ENCODE peak calls at places on chromosomes 2 and 18, in four cellular contexts. One of them, this sample, is unnamed.

GRCh38 chr2:8581048-8581561 is 100.8 kb upstream of the ID2 start:
- DNase-seq in SK-N-SH: no peak
- DNase-seq in sigmoid colon: no peak
- DNase-seq in stomach: peak
- DNase-seq in this sample: no peak

GRCh38 chr2:86825728-86826386 is 35.1 kb upstream of the CD8A start:
- DNase-seq in stomach: no peak
- DNase-seq in SK-N-SH: no peak
- DNase-seq in sigmoid colon: no peak
- DNase-seq in this sample: no peak

GRCh38 chr2:14137643-14138042 is 494.9 kb upstream of the LRATD1 start:
- DNase-seq in stomach: no peak
- DNase-seq in sigmoid colon: no peak
- DNase-seq in SK-N-SH: no peak
- DNase-seq in this sample: no peak

GRCh38 chr2:235050992-235051351 is 99.2 kb downstream of the SH3BP4 start:
- DNase-seq in sigmoid colon: peak
- DNase-seq in SK-N-SH: peak
- DNase-seq in stomach: peak
- DNase-seq in this sample: peak

GRCh38 chr2:234060236-234060635 is 9.7 kb downstream of the SPP2 start:
- DNase-seq in sigmoid colon: no peak
- DNase-seq in SK-N-SH: no peak
- DNase-seq in stomach: no peak
- DNase-seq in this sample: no peak

GRCh38 chr18:8783994-8784530 is 78.7 kb downstream of the MTCL1 start:
- DNase-seq in stomach: no peak
- DNase-seq in sigmoid colon: no peak
- DNase-seq in SK-N-SH: no peak
- DNase-seq in this sample: no peak

GRCh38 chr2:153871231-153872221 is at the start of gene GALNT13:
- DNase-seq in sigmoid colon: peak
- DNase-seq in SK-N-SH: peak
- DNase-seq in stomach: no peak
- DNase-seq in this sample: peak

GRCh38 chr2:12816379-12817306 is 99.9 kb downstream of the TRIB2 start:
- DNase-seq in SK-N-SH: no peak
- DNase-seq in sigmoid colon: no peak
- DNase-seq in stomach: no peak
- DNase-seq in this sample: no peak

GRCh38 chr2:69567157-69567908 is 76.2 kb downstream of the AAK1 start:
- DNase-seq in stomach: no peak
- DNase-seq in SK-N-SH: no peak
- DNase-seq in sigmoid colon: no peak
- DNase-seq in this sample: no peak

GRCh38 chr18:44839239-44839666 is 158.6 kb downstream of the SETBP1 start:
- DNase-seq in stomach: peak
- DNase-seq in sigmoid colon: peak
- DNase-seq in SK-N-SH: no peak
- DNase-seq in this sample: peak

GRCh38 chr2:240730506-240731326 is 39.0 kb downstream of the AQP12A start:
- DNase-seq in SK-N-SH: no peak
- DNase-seq in sigmoid colon: no peak
- DNase-seq in stomach: no peak
- DNase-seq in this sample: no peak

GRCh38 chr2:54204476-54204875 is 51.6 kb downstream of the TSPYL6 start:
- DNase-seq in sigmoid colon: no peak
- DNase-seq in stomach: no peak
- DNase-seq in SK-N-SH: no peak
- DNase-seq in this sample: no peak

GRCh38 chr2:202140522-202141292 is 67.7 kb downstream of the KIAA2012 start:
- DNase-seq in SK-N-SH: peak
- DNase-seq in sigmoid colon: no peak
- DNase-seq in stomach: no peak
- DNase-seq in this sample: no peak

GRCh38 chr2:96945011-96945410 is 41.4 kb downstream of the FAM178B start:
- DNase-seq in SK-N-SH: no peak
- DNase-seq in stomach: no peak
- DNase-seq in sigmoid colon: no peak
- DNase-seq in this sample: no peak

GRCh38 chr18:55246278-55246677 is 287.0 kb upstream of the CCDC68 start:
- DNase-seq in stomach: no peak
- DNase-seq in SK-N-SH: no peak
- DNase-seq in sigmoid colon: no peak
- DNase-seq in this sample: no peak

GRCh38 chr2:112809112-112809511 is 24.8 kb upstream of the IL1A start:
- DNase-seq in stomach: no peak
- DNase-seq in sigmoid colon: no peak
- DNase-seq in SK-N-SH: no peak
- DNase-seq in this sample: no peak

GRCh38 chr18:75290737-75291358 is 80.3 kb downstream of the TSHZ1 start:
- DNase-seq in stomach: no peak
- DNase-seq in SK-N-SH: no peak
- DNase-seq in sigmoid colon: no peak
- DNase-seq in this sample: no peak

GRCh38 chr2:43269706-43270105 is 43.3 kb upstream of the ZFP36L2 start:
- DNase-seq in SK-N-SH: no peak
- DNase-seq in stomach: peak
- DNase-seq in sigmoid colon: peak
- DNase-seq in this sample: peak

GRCh38 chr2:215904101-215904500 is 109.2 kb downstream of the MREG start:
- DNase-seq in sigmoid colon: no peak
- DNase-seq in stomach: no peak
- DNase-seq in SK-N-SH: no peak
- DNase-seq in this sample: no peak

GRCh38 chr2:190099890-190100289 is 37.4 kb upstream of the MSTN start:
- DNase-seq in SK-N-SH: no peak
- DNase-seq in sigmoid colon: no peak
- DNase-seq in stomach: no peak
- DNase-seq in this sample: no peak

GRCh38 chr2:109256111-109256510 is 127.1 kb downstream of the SH3RF3 start:
- DNase-seq in stomach: no peak
- DNase-seq in sigmoid colon: no peak
- DNase-seq in SK-N-SH: no peak
- DNase-seq in this sample: no peak

GRCh38 chr2:215419769-215420470 is 15.9 kb downstream of the FN1 start:
- DNase-seq in SK-N-SH: no peak
- DNase-seq in sigmoid colon: no peak
- DNase-seq in stomach: no peak
- DNase-seq in this sample: no peak

GRCh38 chr18:23355206-23355605 is 97.9 kb upstream of the RIOK3 start:
- DNase-seq in SK-N-SH: no peak
- DNase-seq in sigmoid colon: no peak
- DNase-seq in stomach: no peak
- DNase-seq in this sample: peak

GRCh38 chr2:74560591-74560990 is 6.1 kb downstream of the DOK1 start:
- DNase-seq in stomach: no peak
- DNase-seq in SK-N-SH: no peak
- DNase-seq in sigmoid colon: no peak
- DNase-seq in this sample: no peak

GRCh38 chr2:127389778-127390435 is 2.1 kb upstream of the MAP3K2 start:
- DNase-seq in sigmoid colon: no peak
- DNase-seq in SK-N-SH: no peak
- DNase-seq in stomach: no peak
- DNase-seq in this sample: no peak

GRCh38 chr2:51013060-51013746 is 18.7 kb downstream of the NRXN1 start:
- DNase-seq in stomach: peak
- DNase-seq in SK-N-SH: no peak
- DNase-seq in sigmoid colon: no peak
- DNase-seq in this sample: no peak

GRCh38 chr2:79860233-79861058 is 347.6 kb downstream of the CTNNA2 start:
- DNase-seq in SK-N-SH: peak
- DNase-seq in stomach: no peak
- DNase-seq in sigmoid colon: no peak
- DNase-seq in this sample: no peak

GRCh38 chr2:216858312-216858711 is 1.6 kb downstream of the TNP1 start:
- DNase-seq in sigmoid colon: no peak
- DNase-seq in SK-N-SH: no peak
- DNase-seq in stomach: no peak
- DNase-seq in this sample: no peak

GRCh38 chr2:207655000-207655399 is 29.8 kb upstream of the METTL21A start:
- DNase-seq in sigmoid colon: no peak
- DNase-seq in stomach: no peak
- DNase-seq in SK-N-SH: no peak
- DNase-seq in this sample: no peak

GRCh38 chr2:32210767-32211408 is 45.2 kb downstream of the SLC30A6 start:
- DNase-seq in stomach: no peak
- DNase-seq in SK-N-SH: no peak
- DNase-seq in sigmoid colon: no peak
- DNase-seq in this sample: no peak

GRCh38 chr2:176527141-176527901 is 258.1 kb downstream of the MTX2 start:
- DNase-seq in sigmoid colon: no peak
- DNase-seq in SK-N-SH: no peak
- DNase-seq in stomach: no peak
- DNase-seq in this sample: no peak

GRCh38 chr2:70936979-70937811 is 1.5 kb downstream of the ATP6V1B1 start:
- DNase-seq in SK-N-SH: no peak
- DNase-seq in stomach: no peak
- DNase-seq in sigmoid colon: peak
- DNase-seq in this sample: no peak

GRCh38 chr2:164992818-164993217 is 37.5 kb upstream of the SLC38A11 start:
- DNase-seq in sigmoid colon: peak
- DNase-seq in SK-N-SH: peak
- DNase-seq in stomach: peak
- DNase-seq in this sample: peak

GRCh38 chr2:217993055-217993645 is 9.6 kb downstream of the TNS1 start:
- DNase-seq in sigmoid colon: no peak
- DNase-seq in SK-N-SH: no peak
- DNase-seq in stomach: no peak
- DNase-seq in this sample: no peak

GRCh38 chr2:236641051-236641450 is 71.4 kb downstream of the ACKR3 start:
- DNase-seq in stomach: peak
- DNase-seq in sigmoid colon: peak
- DNase-seq in SK-N-SH: no peak
- DNase-seq in this sample: peak

GRCh38 chr2:98880266-98881152 is 55.5 kb downstream of the CRACDL start:
- DNase-seq in stomach: no peak
- DNase-seq in SK-N-SH: no peak
- DNase-seq in sigmoid colon: no peak
- DNase-seq in this sample: no peak

GRCh38 chr18:62522510-62523254 is at the start of gene ZCCHC2:
- DNase-seq in sigmoid colon: peak
- DNase-seq in SK-N-SH: peak
- DNase-seq in stomach: peak
- DNase-seq in this sample: peak
- TF ChIP-seq EP300 in sigmoid colon: peak
- TF ChIP-seq EP300 in SK-N-SH: peak
- TF ChIP-seq EP300 in stomach: no peak
- TF ChIP-seq EP300 in this sample: no peak

DNA sequence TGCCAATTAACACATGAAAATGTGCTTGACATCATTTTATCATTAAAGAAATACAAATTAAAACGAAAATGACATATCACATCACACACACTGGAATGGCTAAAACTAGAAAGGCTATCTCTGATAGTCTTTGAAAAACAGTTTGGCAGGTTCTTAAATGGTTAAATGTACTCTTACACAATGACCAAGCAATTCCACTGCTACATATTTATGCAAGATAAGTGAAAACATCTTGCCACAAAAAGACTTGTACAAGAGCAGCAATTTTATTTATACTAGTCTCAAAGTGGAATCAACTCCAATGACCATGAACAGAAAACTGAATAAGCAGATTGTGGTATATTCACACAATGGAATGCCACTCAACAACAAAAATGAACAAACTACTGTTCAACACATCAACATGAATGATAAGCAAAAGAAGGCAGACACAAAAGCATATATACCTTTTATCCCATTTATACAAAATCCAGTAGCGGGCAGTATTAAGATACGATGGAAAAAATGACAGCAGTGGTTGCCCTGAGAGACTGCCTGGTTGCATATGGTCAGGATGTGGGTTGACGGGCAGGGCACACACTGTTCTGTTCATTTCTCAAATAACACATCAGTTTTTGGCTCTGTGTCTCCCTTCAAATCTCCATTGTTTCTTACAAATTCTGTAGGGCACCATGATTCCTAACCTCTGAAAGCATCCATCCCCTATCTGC is 25.3 kb downstream of the SP100 start:
- DNase-seq in sigmoid colon: no peak
- DNase-seq in SK-N-SH: no peak
- DNase-seq in stomach: no peak
- DNase-seq in this sample: no peak
- TF ChIP-seq EP300 in sigmoid colon: peak
- TF ChIP-seq EP300 in SK-N-SH: no peak
- TF ChIP-seq EP300 in stomach: no peak
- TF ChIP-seq EP300 in this sample: no peak

GRCh38 chr2:188414412-188414811 is 122.7 kb downstream of the GULP1 start:
- DNase-seq in stomach: no peak
- DNase-seq in SK-N-SH: no peak
- DNase-seq in sigmoid colon: no peak
- DNase-seq in this sample: no peak
- TF ChIP-seq EP300 in stomach: no peak
- TF ChIP-seq EP300 in SK-N-SH: no peak
- TF ChIP-seq EP300 in sigmoid colon: no peak
- TF ChIP-seq EP300 in this sample: no peak

GRCh38 chr2:132729572-132729971 is 59.6 kb upstream of the LYPD1 start:
- DNase-seq in stomach: no peak
- DNase-seq in sigmoid colon: no peak
- DNase-seq in SK-N-SH: no peak
- DNase-seq in this sample: no peak
- TF ChIP-seq EP300 in stomach: no peak
- TF ChIP-seq EP300 in sigmoid colon: no peak
- TF ChIP-seq EP300 in SK-N-SH: no peak
- TF ChIP-seq EP300 in this sample: no peak

GRCh38 chr2:183665403-183665802 is 541.2 kb downstream of the NUP35 start:
- DNase-seq in sigmoid colon: no peak
- DNase-seq in SK-N-SH: no peak
- DNase-seq in stomach: no peak
- DNase-seq in this sample: no peak
- TF ChIP-seq EP300 in sigmoid colon: no peak
- TF ChIP-seq EP300 in SK-N-SH: no peak
- TF ChIP-seq EP300 in stomach: no peak
- TF ChIP-seq EP300 in this sample: no peak

DNA sequence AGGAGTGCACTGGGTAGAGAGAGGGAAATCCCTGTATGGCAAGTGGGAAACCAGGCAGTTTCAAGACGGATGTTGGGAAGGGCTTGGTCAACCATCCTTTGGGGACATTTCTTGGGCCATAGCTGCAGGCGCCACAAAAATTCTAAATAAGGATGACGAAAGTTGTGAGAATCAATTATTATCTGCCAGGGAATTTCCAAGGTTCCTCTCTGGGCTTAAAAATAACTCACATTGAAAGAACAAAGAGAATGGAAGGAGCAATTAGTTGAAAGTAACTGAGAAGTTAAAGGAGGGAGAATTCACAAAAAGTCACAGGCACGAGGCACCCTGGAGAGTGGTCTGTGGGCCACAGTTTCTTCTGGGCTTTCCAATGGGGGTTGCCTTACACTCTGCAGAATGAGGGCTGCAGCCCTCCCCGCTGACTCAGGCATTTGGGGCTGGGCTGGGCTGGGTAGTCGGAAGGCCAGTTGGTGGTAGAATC is 195.7 kb downstream of the SMAD7 start:
- DNase-seq in SK-N-SH: no peak
- DNase-seq in sigmoid colon: no peak
- DNase-seq in stomach: no peak
- DNase-seq in this sample: no peak
- TF ChIP-seq EP300 in SK-N-SH: no peak
- TF ChIP-seq EP300 in sigmoid colon: no peak
- TF ChIP-seq EP300 in stomach: no peak
- TF ChIP-seq EP300 in this sample: no peak

GRCh38 chr2:120939595-120940318 is 204.1 kb downstream of the GLI2 start:
- DNase-seq in sigmoid colon: no peak
- DNase-seq in stomach: no peak
- DNase-seq in SK-N-SH: no peak
- DNase-seq in this sample: no peak
- TF ChIP-seq EP300 in sigmoid colon: no peak
- TF ChIP-seq EP300 in stomach: no peak
- TF ChIP-seq EP300 in SK-N-SH: no peak
- TF ChIP-seq EP300 in this sample: no peak